ENCODE peak calls at places on chromosomes 3 and 15, in five cellular contexts. Q, W, D, G and V are unnamed samples.

GRCh38 chr15:58154769-58155168 is 16.6 kb downstream of the AQP9 start:
- DNase-seq in Q (no peak), W (no peak), D (no peak), G (no peak), V (no peak)

GRCh38 chr3:135762188-135762853 is 203.2 kb upstream of the PPP2R3A start:
- DNase-seq in Q (no peak), W (no peak), D (no peak), G (no peak), V (peak)

GRCh38 chr3:134029256-134029733 is 430 bp downstream of the SLCO2A1 start:
- DNase-seq in Q (no peak), W (no peak), D (no peak), G (no peak), V (no peak)

GRCh38 chr3:187972454-187972853 is 181.5 kb upstream of the LPP start:
- DNase-seq in Q (no peak), W (no peak), D (no peak), G (no peak), V (no peak)

GRCh38 chr15:38912067-38912466 is 347.5 kb upstream of the RASGRP1 start:
- DNase-seq in Q (no peak), W (no peak), D (no peak), G (no peak), V (no peak)

GRCh38 chr3:156024904-156025303 is 95.5 kb upstream of the KCNAB1 start:
- DNase-seq in Q (no peak), W (no peak), D (no peak), G (no peak), V (no peak)

GRCh38 chr15:89958107-89958805 is 42.9 kb upstream of the ZNF710 start:
- DNase-seq in Q (no peak), W (no peak), D (no peak), G (peak), V (no peak)

GRCh38 chr3:116000315-116000714 is 377.0 kb downstream of the GAP43 start:
- DNase-seq in Q (peak), W (no peak), D (no peak), G (peak), V (no peak)

GRCh38 chr3:120298996-120299395 is 14.0 kb upstream of the GPR156 start:
- DNase-seq in Q (no peak), W (no peak), D (no peak), G (no peak), V (no peak)

GRCh38 chr15:28936081-28936480 is 50.3 kb downstream of the APBA2 start:
- DNase-seq in Q (no peak), W (no peak), D (no peak), G (no peak), V (no peak)

GRCh38 chr3:133925960-133926735 is 30.5 kb upstream of the RAB6B start:
- DNase-seq in Q (no peak), W (no peak), D (no peak), G (no peak), V (no peak)

GRCh38 chr15:25733036-25733855 is 129.9 kb downstream of the ATP10A start:
- DNase-seq in Q (no peak), W (no peak), D (no peak), G (no peak), V (no peak)

GRCh38 chr3:194134231-194134756 is 1.7 kb upstream of the HES1 start:
- DNase-seq in Q (no peak), W (no peak), D (no peak), G (no peak), V (peak)

GRCh38 chr3:78668302-78668701 is 1099.5 kb downstream of the ROBO1 start:
- DNase-seq in Q (no peak), W (no peak), D (no peak), G (peak), V (no peak)

GRCh38 chr15:31977812-31978662 is 52.3 kb upstream of the CHRNA7 start:
- DNase-seq in Q (no peak), W (no peak), D (peak), G (peak), V (peak)

GRCh38 chr3:71006810-71007785 is 576.4 kb downstream of the FOXP1 start:
- DNase-seq in Q (no peak), W (peak), D (peak), G (peak), V (peak)

GRCh38 chr15:65863106-65863505 is 6.2 kb upstream of the RAB11A start:
- DNase-seq in Q (no peak), W (no peak), D (no peak), G (no peak), V (no peak)

GRCh38 chr3:159625594-159625993 is 363.0 kb upstream of the IL12A start:
- DNase-seq in Q (no peak), W (no peak), D (no peak), G (no peak), V (no peak)

DNA sequence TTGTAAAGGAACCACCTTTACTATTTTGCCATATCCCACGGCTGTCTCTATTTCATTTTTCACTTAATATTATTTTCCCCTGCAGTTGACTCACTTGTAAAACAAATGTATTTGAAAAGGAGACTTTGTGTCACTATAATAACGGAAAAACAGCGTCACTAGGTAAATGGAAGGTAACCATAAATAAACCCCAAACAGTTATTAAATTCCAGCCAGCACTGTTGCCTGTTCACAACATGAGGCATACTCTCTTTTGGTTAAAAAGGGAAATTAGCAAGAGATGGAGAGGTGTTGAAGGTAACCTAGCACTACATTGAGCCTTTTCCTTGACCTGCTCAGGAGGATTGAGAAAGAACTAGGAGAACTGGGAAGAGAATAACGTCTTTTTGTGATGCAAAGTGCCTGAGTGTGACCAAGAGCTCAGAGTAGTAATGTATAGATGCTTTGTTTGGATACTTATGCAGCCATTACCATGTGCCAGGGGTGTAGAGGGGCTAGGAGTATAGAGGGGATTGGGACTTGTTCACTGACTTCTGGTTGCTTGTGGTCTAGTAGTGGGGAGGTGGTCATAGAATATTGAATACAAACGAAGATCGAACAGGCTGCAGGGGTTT is 19.6 kb downstream of the FLNB start:
- DNase-seq in Q (no peak), W (no peak), D (no peak), G (no peak), V (no peak)
- TF ChIP-seq SUZ12 in Q (no peak), W (no peak), D (no peak), G (no peak), V (no peak)

DNA sequence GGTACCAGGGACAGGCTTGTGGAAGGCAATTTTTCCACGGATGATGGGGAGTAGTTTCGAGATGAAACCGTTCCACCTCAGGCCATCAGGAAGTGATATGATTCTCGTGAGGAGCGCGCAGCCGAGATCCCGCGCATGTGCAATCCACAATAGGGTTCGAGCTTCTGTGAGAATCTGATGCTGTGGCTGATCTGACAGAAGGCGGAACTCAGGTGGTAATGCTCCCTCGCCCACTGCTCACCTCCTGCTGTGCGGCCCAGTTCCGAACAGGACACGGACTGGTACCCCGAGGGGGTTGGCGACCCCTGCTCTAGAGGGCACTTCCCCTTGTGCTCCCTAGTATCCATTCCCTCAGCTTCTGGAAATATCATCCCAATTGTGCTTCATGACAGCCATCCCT is 99.9 kb downstream of the PLD1 start:
- DNase-seq in Q (no peak), W (no peak), D (no peak), G (no peak), V (no peak)
- TF ChIP-seq SUZ12 in Q (no peak), W (no peak), D (no peak), G (no peak), V (no peak)

GRCh38 chr3:151226088-151226563 is 23.1 kb upstream of the GPR171 start:
- DNase-seq in Q (no peak), W (no peak), D (no peak), G (peak), V (no peak)
- TF ChIP-seq SUZ12 in Q (no peak), W (no peak), D (no peak), G (no peak), V (no peak)

DNA sequence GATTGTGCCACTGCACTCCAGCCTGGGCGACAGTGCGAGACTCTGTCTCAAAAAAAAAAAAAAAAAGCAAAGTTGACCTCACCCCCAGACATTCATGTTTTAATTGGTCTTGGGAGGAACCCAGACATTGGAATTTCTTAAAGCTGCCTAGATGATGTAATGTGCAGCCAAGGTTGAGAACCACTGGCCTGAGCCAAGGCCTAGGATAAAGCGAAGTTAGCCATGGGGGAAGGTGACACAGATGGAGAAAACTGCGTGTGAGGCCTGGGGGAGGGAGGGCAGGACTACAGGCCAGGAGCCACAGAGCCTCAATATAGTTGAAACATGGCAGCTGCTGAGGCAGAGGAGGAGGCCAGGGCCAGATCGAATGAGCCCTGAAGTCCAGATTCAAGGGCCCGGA is 20.9 kb downstream of the GLB1 start:
- DNase-seq in Q (no peak), W (no peak), D (no peak), G (no peak), V (no peak)
- TF ChIP-seq SUZ12 in Q (no peak), W (no peak), D (no peak), G (no peak), V (no peak)

GRCh38 chr3:47161983-47162694 is 1.8 kb downstream of the SETD2 start:
- DNase-seq in Q (no peak), W (no peak), D (no peak), G (no peak), V (no peak)
- TF ChIP-seq SUZ12 in Q (no peak), W (no peak), D (no peak), G (no peak), V (no peak)

GRCh38 chr3:176950743-176951142 is 246.5 kb downstream of the TBL1XR1 start:
- DNase-seq in Q (no peak), W (no peak), D (no peak), G (no peak), V (no peak)

GRCh38 chr3:176953106-176954080 is 243.9 kb downstream of the TBL1XR1 start:
- DNase-seq in Q (no peak), W (no peak), D (no peak), G (no peak), V (no peak)

GRCh38 chr3:176948123-176948522 is 249.2 kb downstream of the TBL1XR1 start:
- DNase-seq in Q (no peak), W (no peak), D (no peak), G (no peak), V (no peak)

GRCh38 chr3:176951586-176952292 is 245.5 kb downstream of the TBL1XR1 start:
- DNase-seq in Q (no peak), W (no peak), D (no peak), G (no peak), V (no peak)

GRCh38 chr3:176951144-176951543 is 246.1 kb downstream of the TBL1XR1 start:
- DNase-seq in Q (no peak), W (no peak), D (no peak), G (no peak), V (no peak)
- TF ChIP-seq SUZ12 in Q (no peak), W (no peak), D (no peak), G (no peak), V (no peak)

DNA sequence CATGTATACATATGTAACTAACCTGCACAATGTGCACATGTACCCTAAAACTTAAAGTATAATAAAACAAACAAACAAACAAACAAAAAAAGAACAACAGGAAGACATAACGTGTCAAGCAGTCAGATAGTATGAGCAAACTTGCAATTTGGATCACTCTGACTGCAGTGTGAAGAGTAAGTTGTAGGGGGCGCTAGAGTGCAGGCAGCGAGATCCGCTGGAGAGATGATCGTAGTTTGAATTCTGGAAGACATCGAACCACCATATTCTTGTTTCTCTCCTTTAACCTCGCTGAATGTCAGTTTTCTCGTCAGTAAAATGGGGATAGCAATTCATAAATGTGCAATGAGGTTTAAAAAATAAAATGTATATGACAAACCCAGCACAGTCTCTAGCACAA is 165.2 kb upstream of the LMCD1 start:
- DNase-seq in Q (no peak), W (no peak), D (peak), G (peak), V (peak)
- TF ChIP-seq SUZ12 in Q (no peak), W (no peak), D (no peak), G (no peak), V (no peak)

GRCh38 chr3:105611304-105612192 is 244.8 kb downstream of the ALCAM start:
- DNase-seq in Q (no peak), W (no peak), D (no peak), G (no peak), V (no peak)

GRCh38 chr3:105606052-105606451 is 239.3 kb downstream of the ALCAM start:
- DNase-seq in Q (no peak), W (no peak), D (no peak), G (no peak), V (no peak)

GRCh38 chr3:105610473-105610872 is 243.8 kb downstream of the ALCAM start:
- DNase-seq in Q (no peak), W (no peak), D (no peak), G (no peak), V (no peak)

GRCh38 chr3:105613120-105613519 is 246.4 kb downstream of the ALCAM start:
- DNase-seq in Q (no peak), W (no peak), D (no peak), G (no peak), V (no peak)

GRCh38 chr3:105608623-105609022 is 241.9 kb downstream of the ALCAM start:
- DNase-seq in Q (no peak), W (no peak), D (no peak), G (no peak), V (no peak)
- TF ChIP-seq SUZ12 in Q (no peak), W (no peak), D (no peak), G (no peak), V (no peak)

DNA sequence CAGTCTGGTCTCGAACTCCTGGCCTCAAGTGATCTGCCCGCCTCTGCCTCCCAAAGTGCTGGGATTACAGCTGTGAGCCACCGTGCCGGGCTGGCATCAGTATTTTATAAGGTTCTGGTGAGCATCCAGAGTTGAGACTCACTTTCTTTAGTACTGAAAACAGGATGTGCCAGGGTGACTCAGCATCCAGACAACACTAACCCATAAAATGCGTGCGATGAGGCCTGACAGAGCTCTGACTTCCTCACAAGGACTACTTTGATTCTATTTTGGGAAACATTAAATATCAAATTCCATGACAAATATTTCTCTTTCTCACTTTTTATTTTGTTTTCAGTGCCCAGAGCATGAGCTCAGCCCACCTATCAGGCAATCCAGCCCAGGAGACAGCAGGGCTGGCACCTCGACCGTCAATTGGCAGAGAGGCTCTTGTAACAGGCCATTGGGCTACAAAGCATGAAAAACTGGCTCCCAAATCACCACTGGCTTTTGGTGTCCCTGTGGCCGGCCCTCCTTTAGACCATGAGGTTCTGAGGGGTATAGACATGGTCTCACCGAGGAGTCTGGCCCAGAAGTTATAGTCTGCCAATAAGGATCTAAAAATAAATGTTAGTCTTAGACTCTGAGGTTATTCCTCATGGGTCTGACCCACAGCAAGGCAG is 75.0 kb downstream of the FEM1B start:
- DNase-seq in Q (peak), W (no peak), D (no peak), G (no peak), V (no peak)
- TF ChIP-seq SUZ12 in Q (no peak), W (no peak), D (no peak), G (no peak), V (no peak)